ENCODE peak calls at places on chromosomes 11 and 22, in ten cellular contexts. V is esophagus squamous epithelium, K is astrocyte of the spinal cord, N is astrocyte, Q is mucosa of descending colon, P is AG10803, A is choroid plexus epithelial cell, B is A549, W is B cell, R is lung. J is an unnamed sample.
A peak's percentile ranks its signal among the peaks of the same experiment; 100 is the strongest.

GRCh38 chr11:119422505-119423416 is at the start of gene THY1:
- DNase-seq in V (no peak), K (peak; percentile 39), N (peak; percentile 40), Q (no peak), P (peak; percentile 64), A (no peak), B (no peak), W (no peak), R (no peak), J (no peak)

GRCh38 chr11:128507936-128508335 is 79.4 kb downstream of the ETS1 start:
- DNase-seq in V (no peak), K (no peak), N (no peak), Q (no peak), P (no peak), A (no peak), B (no peak), W (peak; percentile 33), R (no peak), J (no peak)

GRCh38 chr22:22099833-22100812 is 117.5 kb upstream of the TOP3B start:
- DNase-seq in V (no peak), K (no peak), N (no peak), Q (no peak), P (no peak), A (peak; percentile 49), B (no peak), W (no peak), R (no peak), J (no peak)

GRCh38 chr11:18492888-18493287 is 33.9 kb downstream of the TSG101 start:
- DNase-seq in V (no peak), K (no peak), N (no peak), Q (no peak), P (no peak), A (peak; percentile 51), B (no peak), W (no peak), R (no peak), J (no peak)

GRCh38 chr22:11627798-11628650 is 3900.0 kb upstream of the OR11H1 start:
- DNase-seq in V (no peak), K (no peak), N (no peak), Q (peak; percentile 28), P (no peak), A (no peak), B (no peak), W (no peak), R (no peak), J (peak; percentile 44)

GRCh38 chr22:27226666-27227065 is 569.3 kb downstream of the MIAT start:
- DNase-seq in V (no peak), K (no peak), N (peak; percentile 64), Q (no peak), P (peak; percentile 55), A (peak; percentile 43), B (no peak), W (no peak), R (no peak), J (no peak)

GRCh38 chr11:75406338-75406777 is 7.0 kb downstream of the RPS3 start:
- DNase-seq in V (no peak), K (no peak), N (peak; percentile 59), Q (no peak), P (peak; percentile 34), A (no peak), B (no peak), W (no peak), R (no peak), J (no peak)

GRCh38 chr11:116876656-116877055 is 39.2 kb upstream of the APOA1 start:
- DNase-seq in V (no peak), K (no peak), N (no peak), Q (no peak), P (no peak), A (no peak), B (no peak), W (no peak), R (no peak), J (no peak)

GRCh38 chr11:75536786-75537629 is 11.3 kb upstream of the GDPD5 start:
- DNase-seq in V (no peak), K (no peak), N (peak; percentile 29), Q (no peak), P (peak; percentile 26), A (no peak), B (no peak), W (peak; percentile 73), R (no peak), J (peak; percentile 83)

GRCh38 chr11:93020248-93021088 is 51.0 kb downstream of the MTNR1B start:
- DNase-seq in V (no peak), K (peak; percentile 89), N (peak; percentile 90), Q (no peak), P (peak; percentile 30), A (peak; percentile 94), B (peak; percentile 8), W (no peak), R (no peak), J (no peak)

GRCh38 chr22:50706481-50707125 is 31.4 kb upstream of the ACR start:
- DNase-seq in V (no peak), K (no peak), N (no peak), Q (no peak), P (no peak), A (no peak), B (no peak), W (no peak), R (no peak), J (no peak)

GRCh38 chr11:97140885-97141494 is 751.2 kb downstream of the JRKL start:
- DNase-seq in V (no peak), K (no peak), N (no peak), Q (no peak), P (no peak), A (peak; percentile 6), B (no peak), W (no peak), R (no peak), J (peak; percentile 4)

GRCh38 chr11:9827700-9828099 is 163.8 kb downstream of the SWAP70 start:
- DNase-seq in V (no peak), K (no peak), N (no peak), Q (no peak), P (no peak), A (no peak), B (no peak), W (no peak), R (no peak), J (no peak)

GRCh38 chr11:13316528-13316961 is 39.0 kb downstream of the BMAL1 start:
- DNase-seq in V (no peak), K (peak; percentile 67), N (peak; percentile 55), Q (no peak), P (peak; percentile 83), A (peak; percentile 50), B (no peak), W (no peak), R (peak; percentile 50), J (no peak)

GRCh38 chr11:28472904-28473303 is 364.7 kb downstream of the METTL15 start:
- DNase-seq in V (no peak), K (no peak), N (no peak), Q (no peak), P (no peak), A (no peak), B (no peak), W (no peak), R (no peak), J (no peak)

GRCh38 chr11:57432714-57433163 is 5.8 kb upstream of the SLC43A3 start:
- DNase-seq in V (no peak), K (peak; percentile 86), N (peak; percentile 90), Q (no peak), P (peak; percentile 54), A (peak; percentile 92), B (no peak), W (no peak), R (peak; percentile 56), J (no peak)
- TF ChIP-seq CTCF in V (no peak), K (no peak), N (no peak), Q (no peak), P (no peak), A (no peak), B (no peak), W (no peak), R (no peak), J (no peak)

DNA sequence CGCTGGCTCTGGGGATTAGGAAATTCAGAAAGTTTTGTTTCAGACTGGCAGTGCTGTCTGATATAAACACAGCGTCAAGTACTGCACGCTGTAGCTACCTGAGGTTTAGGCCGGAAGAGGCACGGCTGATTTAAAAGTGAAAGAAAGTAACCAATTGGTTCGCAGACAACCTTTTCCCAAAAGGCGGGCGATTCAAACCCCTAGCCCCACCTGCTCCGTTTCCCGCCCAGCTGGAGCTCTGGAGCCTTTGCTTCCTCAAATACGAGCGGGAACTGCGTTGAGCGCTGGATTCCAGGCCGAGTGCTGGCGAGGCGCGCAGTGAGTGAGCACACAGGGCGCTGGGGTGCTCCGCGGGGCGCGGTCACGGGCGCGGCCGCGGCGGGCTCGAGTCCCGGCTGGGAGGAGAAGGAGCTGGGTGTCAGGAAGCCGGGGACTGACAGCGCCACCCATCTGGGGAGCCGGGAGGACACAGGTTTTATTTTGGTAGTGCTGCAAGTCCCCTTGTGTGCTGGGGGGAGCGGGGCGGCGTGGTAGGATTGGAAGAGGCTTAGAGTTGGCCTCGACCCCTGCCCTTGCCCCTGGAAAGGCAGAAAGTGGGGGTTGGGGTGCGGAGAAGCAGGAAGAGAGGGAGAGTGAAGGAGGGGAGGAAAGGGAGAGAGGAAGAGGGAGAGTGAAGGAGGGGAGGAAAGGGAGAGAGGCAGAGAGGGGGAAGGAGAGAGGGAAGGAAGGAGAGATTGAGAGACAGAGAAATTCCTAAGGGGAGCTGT is 2.1 kb downstream of the FAM111A start:
- DNase-seq in V (no peak), K (peak; percentile 82), N (peak; percentile 68), Q (peak; percentile 86), P (peak; percentile 78), A (peak; percentile 89), B (peak; percentile 68), W (peak; percentile 74), R (peak; percentile 81), J (peak; percentile 88)
- TF ChIP-seq CTCF in V (no peak), K (peak; percentile 16), N (no peak), Q (no peak), P (peak; percentile 7), A (no peak), B (no peak), W (no peak), R (no peak), J (peak; percentile 36)

GRCh38 chr11:46958777-46959176 is 22.2 kb downstream of the CSTPP1 start:
- DNase-seq in V (no peak), K (no peak), N (no peak), Q (no peak), P (no peak), A (no peak), B (no peak), W (no peak), R (no peak), J (no peak)
- TF ChIP-seq CTCF in V (no peak), K (no peak), N (no peak), Q (no peak), P (no peak), A (no peak), B (no peak), W (no peak), R (no peak), J (no peak)

DNA sequence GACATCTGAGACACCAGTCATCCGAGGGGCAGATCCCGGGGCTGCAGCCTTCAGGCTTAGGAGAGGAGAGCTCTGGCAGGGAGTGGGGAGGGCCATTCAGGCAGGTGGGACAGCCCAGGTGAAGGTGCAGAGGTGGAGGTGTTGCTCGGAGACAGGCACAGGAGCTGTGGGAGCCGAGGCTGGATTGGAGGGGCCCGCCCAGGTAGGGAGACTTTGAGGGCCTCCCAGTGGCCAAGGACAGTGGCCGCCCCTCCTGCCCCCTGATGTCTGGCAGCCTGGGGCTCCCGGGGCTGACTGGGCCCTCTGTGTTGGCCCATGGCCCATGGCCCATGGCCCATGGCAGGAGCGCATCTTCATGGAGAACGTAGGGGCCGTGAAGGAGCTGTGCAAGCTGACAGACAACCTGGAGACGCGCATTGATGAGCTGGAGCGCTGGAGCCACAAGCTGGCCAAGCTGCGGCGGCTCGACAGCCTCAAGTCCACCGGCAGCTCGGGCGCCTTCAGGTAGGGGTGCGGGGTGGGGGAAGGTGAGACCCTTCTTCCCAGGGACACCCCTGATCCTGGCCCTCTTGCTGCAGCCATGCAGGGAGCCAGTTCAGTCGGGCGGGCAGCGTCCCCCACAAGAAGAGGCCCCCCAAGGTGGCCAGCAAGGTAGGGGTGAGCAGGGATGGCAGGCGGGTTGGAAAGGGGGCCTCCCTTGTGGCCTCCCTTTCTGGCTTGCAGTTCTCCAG is 13.3 kb downstream of the TMEM258 start:
- DNase-seq in V (no peak), K (no peak), N (no peak), Q (no peak), P (no peak), A (no peak), B (no peak), W (no peak), R (no peak), J (no peak)
- TF ChIP-seq CTCF in V (no peak), K (no peak), N (no peak), Q (no peak), P (no peak), A (no peak), B (no peak), W (no peak), R (no peak), J (no peak)